ENCODE peak calls at places on chromosomes 13 and 19, in four cellular contexts. One of them, this sample, is unnamed.

GRCh38 chr19:3658004-3658822 is 31.6 kb upstream of the CACTIN start:
- DNase-seq in NB4: no peak
- DNase-seq in astrocyte: no peak
- DNase-seq in fibroblast of lung: no peak
- DNase-seq in this sample: no peak

GRCh38 chr13:113897161-113897560 is 33.3 kb upstream of the GAS6 start:
- DNase-seq in astrocyte: peak
- DNase-seq in NB4: no peak
- DNase-seq in fibroblast of lung: peak
- DNase-seq in this sample: no peak

GRCh38 chr13:31038834-31039552 is 106.5 kb downstream of the TEX26 start:
- DNase-seq in astrocyte: peak
- DNase-seq in NB4: peak
- DNase-seq in fibroblast of lung: peak
- DNase-seq in this sample: no peak

GRCh38 chr13:114027826-114028225 is 54.0 kb upstream of the C13orf46 start:
- DNase-seq in NB4: no peak
- DNase-seq in fibroblast of lung: no peak
- DNase-seq in astrocyte: no peak
- DNase-seq in this sample: no peak

GRCh38 chr13:94494021-94494420 is 14.5 kb upstream of the DCT start:
- DNase-seq in NB4: no peak
- DNase-seq in astrocyte: no peak
- DNase-seq in fibroblast of lung: no peak
- DNase-seq in this sample: no peak

GRCh38 chr19:11418518-11419506 is at the start of gene RGL3:
- DNase-seq in fibroblast of lung: no peak
- DNase-seq in NB4: no peak
- DNase-seq in astrocyte: no peak
- DNase-seq in this sample: peak

GRCh38 chr13:113400621-113401451 is 36.9 kb upstream of the GRTP1 start:
- DNase-seq in fibroblast of lung: no peak
- DNase-seq in NB4: no peak
- DNase-seq in astrocyte: no peak
- DNase-seq in this sample: no peak

GRCh38 chr19:2512523-2513431 is 36.9 kb downstream of the GADD45B start:
- DNase-seq in fibroblast of lung: no peak
- DNase-seq in astrocyte: no peak
- DNase-seq in NB4: no peak
- DNase-seq in this sample: no peak

GRCh38 chr13:52949744-52950143 is 78.9 kb upstream of the OLFM4 start:
- DNase-seq in astrocyte: no peak
- DNase-seq in NB4: no peak
- DNase-seq in fibroblast of lung: no peak
- DNase-seq in this sample: no peak

GRCh38 chr13:92260363-92260762 is 861.9 kb downstream of the GPC5 start:
- DNase-seq in astrocyte: no peak
- DNase-seq in NB4: peak
- DNase-seq in fibroblast of lung: no peak
- DNase-seq in this sample: no peak

GRCh38 chr19:31160346-31160926 is 188.8 kb downstream of the TSHZ3 start:
- DNase-seq in astrocyte: peak
- DNase-seq in NB4: no peak
- DNase-seq in fibroblast of lung: peak
- DNase-seq in this sample: no peak

GRCh38 chr19:19137556-19138109 is 645 bp downstream of the TMEM161A start:
- DNase-seq in NB4: no peak
- DNase-seq in fibroblast of lung: no peak
- DNase-seq in astrocyte: no peak
- DNase-seq in this sample: no peak

GRCh38 chr13:30576528-30576927 is 41.2 kb upstream of the USPL1 start:
- DNase-seq in NB4: peak
- DNase-seq in fibroblast of lung: peak
- DNase-seq in astrocyte: peak
- DNase-seq in this sample: no peak

GRCh38 chr13:28325022-28325421 is 169.9 kb downstream of the FLT1 start:
- DNase-seq in NB4: no peak
- DNase-seq in astrocyte: no peak
- DNase-seq in fibroblast of lung: no peak
- DNase-seq in this sample: no peak

GRCh38 chr13:79543883-79544282 is 62.9 kb downstream of the NDFIP2 start:
- DNase-seq in fibroblast of lung: no peak
- DNase-seq in NB4: no peak
- DNase-seq in astrocyte: no peak
- DNase-seq in this sample: no peak

GRCh38 chr19:13053761-13054604 is 48.7 kb downstream of the LYL1 start:
- DNase-seq in astrocyte: peak
- DNase-seq in NB4: no peak
- DNase-seq in fibroblast of lung: peak
- DNase-seq in this sample: peak

GRCh38 chr13:112456138-112457056 is 80.2 kb downstream of the SPACA7 start:
- DNase-seq in fibroblast of lung: no peak
- DNase-seq in NB4: no peak
- DNase-seq in astrocyte: no peak
- DNase-seq in this sample: no peak

GRCh38 chr13:37386276-37386675 is 212.3 kb downstream of the POSTN start:
- DNase-seq in fibroblast of lung: no peak
- DNase-seq in NB4: no peak
- DNase-seq in astrocyte: peak
- DNase-seq in this sample: no peak

GRCh38 chr19:42272535-42272897 is 3.5 kb downstream of the CIC start:
- DNase-seq in NB4: no peak
- DNase-seq in astrocyte: no peak
- DNase-seq in fibroblast of lung: no peak
- DNase-seq in this sample: no peak

GRCh38 chr19:52640916-52641315 is 2.8 kb upstream of the ZNF83 start:
- DNase-seq in NB4: peak
- DNase-seq in fibroblast of lung: no peak
- DNase-seq in astrocyte: no peak
- DNase-seq in this sample: no peak

GRCh38 chr19:57949296-57949695 is 1.8 kb upstream of the ZNF256 start:
- DNase-seq in NB4: no peak
- DNase-seq in astrocyte: no peak
- DNase-seq in fibroblast of lung: no peak
- DNase-seq in this sample: no peak

GRCh38 chr19:34560229-34560628 is 78.7 kb downstream of the WTIP start:
- DNase-seq in astrocyte: no peak
- DNase-seq in NB4: no peak
- DNase-seq in fibroblast of lung: no peak
- DNase-seq in this sample: no peak

GRCh38 chr19:42563352-42564210 is 31.1 kb downstream of the CEACAM8 start:
- DNase-seq in fibroblast of lung: peak
- DNase-seq in NB4: peak
- DNase-seq in astrocyte: peak
- DNase-seq in this sample: no peak

GRCh38 chr19:52722062-52723005 is 12.5 kb downstream of the ZNF611 start:
- DNase-seq in fibroblast of lung: peak
- DNase-seq in astrocyte: peak
- DNase-seq in NB4: no peak
- DNase-seq in this sample: no peak

GRCh38 chr13:102651892-102652291 is 43.0 kb downstream of the METTL21C start:
- DNase-seq in astrocyte: no peak
- DNase-seq in fibroblast of lung: peak
- DNase-seq in NB4: no peak
- DNase-seq in this sample: no peak

GRCh38 chr19:43638214-43638990 is 1.2 kb downstream of the CADM4 start:
- DNase-seq in astrocyte: no peak
- DNase-seq in NB4: no peak
- DNase-seq in fibroblast of lung: no peak
- DNase-seq in this sample: no peak

GRCh38 chr13:26895808-26896466 is 135.4 kb upstream of the GPR12 start:
- DNase-seq in fibroblast of lung: no peak
- DNase-seq in NB4: no peak
- DNase-seq in astrocyte: no peak
- DNase-seq in this sample: no peak

GRCh38 chr13:61286148-61286745 is 129.4 kb downstream of the PCDH20 start:
- DNase-seq in fibroblast of lung: no peak
- DNase-seq in astrocyte: no peak
- DNase-seq in NB4: peak
- DNase-seq in this sample: no peak

GRCh38 chr13:48978942-48979601 is 3.4 kb downstream of the FNDC3A start:
- DNase-seq in astrocyte: no peak
- DNase-seq in fibroblast of lung: no peak
- DNase-seq in NB4: no peak
- DNase-seq in this sample: no peak

GRCh38 chr19:11175920-11176319 is 20.3 kb upstream of the SPC24 start:
- DNase-seq in NB4: no peak
- DNase-seq in astrocyte: no peak
- DNase-seq in fibroblast of lung: no peak
- DNase-seq in this sample: no peak

GRCh38 chr19:12596485-12596884 is 14.1 kb downstream of the ZNF490 start:
- DNase-seq in fibroblast of lung: no peak
- DNase-seq in astrocyte: no peak
- DNase-seq in NB4: no peak
- DNase-seq in this sample: no peak

GRCh38 chr19:17086129-17086528 is 10.6 kb downstream of the MYO9B start:
- DNase-seq in NB4: no peak
- DNase-seq in astrocyte: no peak
- DNase-seq in fibroblast of lung: no peak
- DNase-seq in this sample: no peak

GRCh38 chr19:31099470-31100190 is 249.6 kb downstream of the TSHZ3 start:
- DNase-seq in astrocyte: no peak
- DNase-seq in fibroblast of lung: peak
- DNase-seq in NB4: no peak
- DNase-seq in this sample: no peak

GRCh38 chr19:32676186-32676894 is 692 bp downstream of the RGS9BP start:
- DNase-seq in NB4: peak
- DNase-seq in astrocyte: no peak
- DNase-seq in fibroblast of lung: no peak
- DNase-seq in this sample: peak

GRCh38 chr19:32675720-32676185 is at the start of gene RGS9BP:
- DNase-seq in fibroblast of lung: peak
- DNase-seq in NB4: peak
- DNase-seq in astrocyte: peak
- DNase-seq in this sample: peak

GRCh38 chr19:32676895-32677359 is 1.3 kb downstream of the RGS9BP start:
- DNase-seq in fibroblast of lung: no peak
- DNase-seq in astrocyte: no peak
- DNase-seq in NB4: no peak
- DNase-seq in this sample: no peak

GRCh38 chr19:32674959-32675719 is at the start of gene ANKRD27:
- DNase-seq in fibroblast of lung: peak
- DNase-seq in NB4: peak
- DNase-seq in astrocyte: peak
- DNase-seq in this sample: peak

GRCh38 chr19:32677657-32678056 is 2.0 kb downstream of the RGS9BP start:
- DNase-seq in fibroblast of lung: no peak
- DNase-seq in astrocyte: no peak
- DNase-seq in NB4: peak
- DNase-seq in this sample: peak
- TF ChIP-seq CTCF in fibroblast of lung: no peak
- TF ChIP-seq CTCF in astrocyte: no peak
- TF ChIP-seq CTCF in NB4: no peak
- TF ChIP-seq CTCF in this sample: no peak

GRCh38 chr19:5515737-5516136 is 52.0 kb downstream of the TINCR start:
- DNase-seq in astrocyte: no peak
- DNase-seq in fibroblast of lung: no peak
- DNase-seq in NB4: peak
- DNase-seq in this sample: no peak
- TF ChIP-seq CTCF in astrocyte: peak
- TF ChIP-seq CTCF in fibroblast of lung: peak
- TF ChIP-seq CTCF in NB4: peak
- TF ChIP-seq CTCF in this sample: no peak

GRCh38 chr13:98142427-98143156 is at the start of gene FARP1:
- DNase-seq in fibroblast of lung: peak
- DNase-seq in astrocyte: peak
- DNase-seq in NB4: peak
- DNase-seq in this sample: peak
- TF ChIP-seq CTCF in fibroblast of lung: no peak
- TF ChIP-seq CTCF in astrocyte: no peak
- TF ChIP-seq CTCF in NB4: no peak
- TF ChIP-seq CTCF in this sample: no peak

GRCh38 chr13:73417012-73417615 is 358.3 kb downstream of the KLF5 start:
- DNase-seq in astrocyte: no peak
- DNase-seq in NB4: peak
- DNase-seq in fibroblast of lung: no peak
- DNase-seq in this sample: no peak
- TF ChIP-seq CTCF in astrocyte: no peak
- TF ChIP-seq CTCF in NB4: peak
- TF ChIP-seq CTCF in fibroblast of lung: peak
- TF ChIP-seq CTCF in this sample: no peak

GRCh38 chr13:100751826-100752225 is 77.2 kb upstream of the TMTC4 start:
- DNase-seq in NB4: no peak
- DNase-seq in fibroblast of lung: no peak
- DNase-seq in astrocyte: no peak
- DNase-seq in this sample: no peak
- TF ChIP-seq CTCF in NB4: no peak
- TF ChIP-seq CTCF in fibroblast of lung: no peak
- TF ChIP-seq CTCF in astrocyte: no peak
- TF ChIP-seq CTCF in this sample: no peak